ENCODE peak calls at places on chromosomes 1 and 21, in nine cellular contexts. E is tibial artery, P is lung, C is astrocyte, U is lower lobe of right lung, I is transverse colon, J is fibroblast of lung, K is heart left ventricle, O is kidney. G is an unnamed sample. For H3K9me3 and H3K4me1, the result is how much of the 10 kb centered on the place peaks cover.

GRCh38 chr1:175887521-175887920 is 144.1 kb upstream of the TNR start:
- DNase-seq in C (no peak), O (no peak), E (no peak), K (no peak), U (no peak), J (no peak), P (no peak), I (no peak), G (no peak)

GRCh38 chr1:2206813-2207488 is 12.4 kb upstream of the FAAP20 start:
- DNase-seq in O (peak), K (peak), P (no peak), U (no peak), C (no peak), E (no peak), I (no peak), J (no peak), G (no peak)

GRCh38 chr1:6753320-6754140 is 31.7 kb upstream of the CAMTA1 start:
- DNase-seq in C (no peak), P (no peak), I (no peak), U (no peak), K (no peak), E (no peak), J (no peak), O (no peak), G (no peak)

GRCh38 chr21:25640671-25641292 is 1.7 kb downstream of the JAM2 start:
- DNase-seq in I (no peak), J (no peak), C (no peak), P (no peak), U (no peak), E (no peak), K (no peak), O (no peak), G (no peak)

GRCh38 chr1:209162651-209163050 is 420.9 kb upstream of the CAMK1G start:
- DNase-seq in C (peak), K (no peak), J (no peak), O (no peak), E (no peak), U (no peak), P (no peak), I (no peak), G (no peak)

GRCh38 chr21:26686278-26686677 is 113.2 kb upstream of the CYYR1 start:
- DNase-seq in E (no peak), O (no peak), K (no peak), P (no peak), C (no peak), J (peak), U (no peak), I (no peak), G (no peak)

GRCh38 chr21:46052703-46053651 is 44.9 kb upstream of the COL6A2 start:
- DNase-seq in J (peak), I (no peak), P (no peak), O (peak), C (peak), U (peak), E (no peak), K (no peak), G (no peak)

GRCh38 chr21:43916076-43916475 is 51.1 kb downstream of the AGPAT3 start:
- DNase-seq in E (no peak), O (peak), U (no peak), K (no peak), C (no peak), I (no peak), J (no peak), P (no peak), G (no peak)

GRCh38 chr1:23449918-23450317 is 25.4 kb upstream of the TCEA3 start:
- DNase-seq in K (peak), J (peak), P (no peak), C (no peak), O (no peak), U (no peak), E (peak), I (peak), G (no peak)

GRCh38 chr1:169466259-169467230 is 19.2 kb downstream of the SLC19A2 start:
- DNase-seq in K (no peak), U (no peak), J (peak), C (peak), E (no peak), I (peak), O (no peak), P (no peak), G (no peak)

GRCh38 chr1:67942269-67942668 is 108.2 kb downstream of the DIRAS3 start:
- DNase-seq in I (no peak), O (no peak), E (no peak), J (peak), C (no peak), U (no peak), K (no peak), P (no peak), G (no peak)

GRCh38 chr1:145892486-145893087 is 6.9 kb upstream of the ANKRD35 start:
- DNase-seq in I (no peak), P (no peak), C (peak), O (no peak), U (no peak), E (no peak), K (no peak), J (peak), G (no peak)

GRCh38 chr1:223713546-223714420 is 1.4 kb downstream of the CAPN2 start:
- DNase-seq in I (peak), K (no peak), U (no peak), J (no peak), E (no peak), P (no peak), C (no peak), O (no peak), G (no peak)

GRCh38 chr1:206658264-206658980 is 23.1 kb downstream of the DYRK3 start:
- DNase-seq in C (no peak), K (peak), I (peak), J (no peak), O (no peak), E (no peak), P (no peak), U (peak), G (no peak)

GRCh38 chr1:85865183-85865582 is 156.9 kb upstream of the ZNHIT6 start:
- DNase-seq in P (no peak), I (no peak), U (no peak), J (peak), O (no peak), K (no peak), C (no peak), E (no peak), G (no peak)

GRCh38 chr1:243268284-243268653 is 12.4 kb downstream of the SDCCAG8 start:
- DNase-seq in I (no peak), O (no peak), P (no peak), J (peak), C (peak), K (no peak), U (no peak), E (no peak), G (no peak)

GRCh38 chr1:98949606-98950005 is 55.1 kb downstream of the PLPPR5 start:
- DNase-seq in P (no peak), J (no peak), K (no peak), O (no peak), I (no peak), C (peak), U (no peak), E (no peak), G (no peak)

GRCh38 chr1:85484716-85485115 is 19.8 kb upstream of the DDAH1 start:
- DNase-seq in K (no peak), E (no peak), U (no peak), P (no peak), I (no peak), O (no peak), C (no peak), J (no peak), G (no peak)

GRCh38 chr1:182990413-182991144 is 32.6 kb upstream of the LAMC1 start:
- DNase-seq in J (peak), K (no peak), C (peak), U (no peak), E (peak), P (no peak), I (no peak), O (no peak), G (no peak)

GRCh38 chr1:7956218-7957032 is 5.1 kb upstream of the PARK7 start:
- DNase-seq in P (no peak), K (no peak), U (no peak), J (peak), I (no peak), E (no peak), O (no peak), C (peak), G (no peak)

GRCh38 chr1:203914292-203914691 is 52.9 kb downstream of the SNRPE start:
- DNase-seq in E (no peak), K (no peak), P (no peak), O (no peak), J (peak), U (no peak), C (no peak), I (no peak), G (no peak)

GRCh38 chr1:218345673-218346390 is 696 bp downstream of the TGFB2 start:
- DNase-seq in O (peak), J (peak), U (peak), I (peak), P (peak), K (peak), C (peak), E (peak), G (no peak)

GRCh38 chr1:115062542-115063004 is 26.7 kb downstream of the TSPAN2 start:
- DNase-seq in O (peak), C (peak), E (no peak), I (peak), P (peak), J (no peak), K (peak), U (peak), G (no peak)

GRCh38 chr1:205658943-205659581 is 21.2 kb downstream of the SLC45A3 start:
- DNase-seq in O (peak), P (peak), C (no peak), J (peak), K (peak), U (peak), I (peak), E (peak), G (peak)

GRCh38 chr1:43548285-43549271 is 17.9 kb downstream of the PTPRF start:
- DNase-seq in C (no peak), P (no peak), O (no peak), K (no peak), U (no peak), E (no peak), J (no peak), I (peak), G (no peak)

GRCh38 chr1:150876111-150876434 is 326 bp downstream of the ARNT start:
- DNase-seq in O (no peak), P (no peak), U (no peak), E (peak), I (no peak), J (no peak), C (peak), K (no peak), G (no peak)

GRCh38 chr1:150596095-150596892 is 16.9 kb upstream of the MCL1 start:
- DNase-seq in P (no peak), E (no peak), J (peak), U (no peak), I (no peak), C (no peak), O (no peak), K (no peak), G (no peak)

GRCh38 chr1:77469311-77469710 is 187.5 kb downstream of the AK5 start:
- DNase-seq in E (no peak), U (no peak), I (no peak), J (no peak), O (no peak), K (no peak), P (no peak), C (no peak), G (no peak)

GRCh38 chr21:32524010-32524719 is 61.2 kb downstream of the TCP10L start:
- DNase-seq in U (no peak), C (peak), I (no peak), E (peak), O (no peak), J (peak), P (no peak), K (peak), G (no peak)

GRCh38 chr1:219676012-219676770 is 63.3 kb upstream of the ZC3H11B start:
- DNase-seq in J (no peak), P (no peak), O (no peak), C (peak), K (no peak), U (no peak), I (no peak), E (no peak), G (no peak)

GRCh38 chr1:166379447-166379846 is 212.6 kb upstream of the FAM78B start:
- DNase-seq in O (no peak), K (peak), I (no peak), C (peak), U (no peak), E (no peak), J (no peak), P (no peak), G (no peak)

GRCh38 chr1:182410620-182411273 is 10.3 kb upstream of the TEDDM1 start:
- DNase-seq in C (no peak), E (no peak), K (no peak), P (no peak), J (no peak), I (no peak), O (no peak), U (no peak), G (no peak)

GRCh38 chr1:145785481-145785880 is 38.4 kb downstream of the RNF115 start:
- DNase-seq in C (no peak), K (no peak), E (no peak), I (no peak), O (no peak), U (no peak), J (peak), P (no peak), G (no peak)

GRCh38 chr1:208233978-208234377 is 10.2 kb downstream of the PLXNA2 start:
- DNase-seq in C (no peak), P (no peak), K (no peak), O (no peak), J (no peak), E (no peak), I (no peak), U (no peak), G (no peak)

GRCh38 chr1:90727917-90728655 is 11.0 kb upstream of the BARHL2 start:
- DNase-seq in E (no peak), O (no peak), U (no peak), C (no peak), J (no peak), I (no peak), K (no peak), P (no peak), G (no peak)

GRCh38 chr1:38730511-38731397 is 128.8 kb downstream of the RRAGC start:
- DNase-seq in I (no peak), O (no peak), U (no peak), J (peak), K (no peak), P (no peak), E (no peak), C (peak), G (no peak)

GRCh38 chr21:41258617-41259016 is 58.0 kb upstream of the FAM3B start:
- DNase-seq in I (no peak), J (peak), E (no peak), O (no peak), U (no peak), C (no peak), K (no peak), P (no peak), G (no peak)

GRCh38 chr1:56580771-56581170 is 1.4 kb upstream of the PLPP3 start:
- DNase-seq in P (no peak), E (no peak), K (no peak), I (no peak), C (no peak), J (no peak), U (no peak), O (no peak), G (no peak)

DNA sequence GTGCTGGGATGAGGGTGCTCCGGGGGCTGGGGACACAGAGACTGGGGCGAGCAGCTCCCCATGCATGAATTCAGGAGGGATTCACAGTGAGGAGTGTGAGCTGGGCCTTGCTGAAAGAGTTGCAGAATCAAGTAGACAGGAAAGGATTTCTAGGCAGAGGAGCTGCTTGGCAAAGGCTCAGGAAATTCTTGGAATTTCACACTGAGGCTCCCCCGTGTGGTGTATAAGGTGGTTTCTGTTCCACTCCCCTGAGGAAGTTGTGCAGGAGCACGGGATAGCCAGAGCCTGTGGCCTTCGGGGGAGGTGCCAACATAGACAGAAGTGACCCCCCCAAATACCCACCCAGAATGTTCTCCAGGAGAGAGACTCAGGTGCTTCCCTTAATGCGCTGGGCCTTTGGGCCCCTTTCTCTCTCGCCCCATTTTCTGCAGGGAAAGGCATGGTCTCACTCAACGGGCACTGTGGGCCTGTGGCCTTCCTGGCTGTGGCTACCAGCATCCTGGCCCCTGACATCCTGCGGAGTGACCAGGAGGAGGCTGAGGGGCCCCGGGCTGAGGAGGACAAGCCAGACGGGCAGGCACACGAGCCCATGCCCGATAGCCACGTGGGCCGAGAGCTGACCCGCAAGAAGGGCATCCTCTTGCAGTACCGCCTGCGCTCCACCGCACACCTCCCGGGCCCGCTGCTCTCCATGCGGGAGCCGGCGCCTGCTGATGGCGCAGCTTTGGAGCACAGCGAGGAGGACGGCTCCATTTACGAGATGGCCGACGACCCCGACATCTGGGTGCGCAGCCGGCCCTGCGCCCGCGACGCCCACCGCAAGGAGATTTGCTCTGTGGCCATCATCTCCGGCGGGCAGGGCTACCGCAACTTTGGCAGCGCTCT is 58.5 kb upstream of the ACTL8 start:
- DNase-seq in P (no peak), U (no peak), I (no peak), O (no peak), K (no peak), J (peak), C (peak), E (no peak), G (no peak)
- TF ChIP-seq CTCF in P (no peak), U (peak), I (no peak), O (peak), K (no peak), J (peak), C (peak), E (no peak), G (no peak)

GRCh38 chr21:8997011-8997440 is 1524.4 kb upstream of the TPTE start:
- DNase-seq in P (no peak), C (no peak), J (no peak), I (no peak), U (no peak), E (no peak), O (no peak), K (no peak), G (no peak)
- H3K9me3 ChIP-seq in P (under half), C (under half), J (under half), I (under half), U (under half), E (under half), O (under half), K (half or more), G (under half)

DNA sequence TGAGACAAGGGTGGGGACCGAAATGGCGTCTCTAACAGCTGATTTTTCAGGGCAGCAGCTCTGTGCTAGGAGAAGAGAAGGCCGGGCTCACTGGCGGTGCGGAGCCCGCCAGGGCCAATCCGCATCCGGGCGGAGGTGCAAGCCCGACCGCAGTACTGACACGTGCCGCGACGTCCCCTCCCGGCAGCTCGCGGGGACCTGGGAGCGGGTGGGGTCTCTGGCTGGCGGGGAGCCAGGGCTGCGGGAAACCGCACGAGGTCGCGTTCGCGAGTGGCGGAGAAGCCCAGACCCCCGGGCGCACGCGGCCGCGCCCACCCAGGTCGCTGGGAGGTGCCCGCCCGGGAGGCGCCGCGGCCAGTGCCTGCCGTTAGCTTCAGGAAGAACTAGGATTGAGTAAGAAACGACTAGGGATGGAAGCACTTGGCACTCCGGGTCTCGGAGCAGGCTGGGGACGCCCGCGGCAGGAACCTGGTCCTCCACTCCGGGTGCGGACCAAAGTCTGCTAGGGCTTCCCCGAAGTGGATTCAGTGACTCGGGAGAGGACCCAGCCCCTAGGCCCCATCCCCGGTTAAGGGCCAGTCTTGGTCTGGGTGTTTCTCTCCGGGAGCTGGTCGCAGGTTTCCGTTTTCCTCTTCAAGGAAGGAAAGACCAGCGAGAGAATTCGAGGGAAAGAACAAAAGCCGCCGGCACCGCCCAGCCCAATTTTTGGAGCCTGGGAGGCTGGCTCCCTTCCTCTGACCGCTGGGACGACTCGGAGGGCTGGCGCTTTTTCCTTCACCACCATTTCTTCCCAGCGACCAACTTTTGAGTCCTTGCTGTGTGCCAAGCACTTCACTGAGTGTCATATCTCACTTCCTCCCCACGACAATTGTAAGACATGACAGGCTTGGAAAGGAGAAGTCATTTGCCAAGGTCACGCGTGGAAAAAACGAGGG is 16.7 kb upstream of the STMN1 start:
- DNase-seq in K (peak), C (peak), U (peak), J (peak), P (peak), I (peak), E (peak), O (peak), G (no peak)
- H3K4me1 ChIP-seq in K (under half), C (under half), U (under half), J (under half), P (under half), I (under half), E (under half), O (under half), G (under half)

GRCh38 chr1:27381976-27382762 is 964 bp downstream of the CD164L2 start:
- DNase-seq in I (no peak), C (no peak), J (no peak), P (no peak), U (no peak), O (no peak), K (no peak), E (no peak), G (no peak)

GRCh38 chr1:27380766-27381733 is 2.1 kb downstream of the CD164L2 start:
- DNase-seq in U (no peak), E (no peak), J (no peak), O (no peak), C (no peak), K (no peak), I (no peak), P (no peak), G (no peak)

GRCh38 chr1:27377760-27378495 is 3.3 kb upstream of the FCN3 start:
- DNase-seq in C (no peak), O (no peak), E (no peak), J (no peak), U (no peak), P (no peak), I (no peak), K (no peak), G (no peak)

GRCh38 chr1:27380223-27380622 is 2.9 kb downstream of the CD164L2 start:
- DNase-seq in E (no peak), C (no peak), I (no peak), K (no peak), P (no peak), O (no peak), J (no peak), U (no peak), G (no peak)

DNA sequence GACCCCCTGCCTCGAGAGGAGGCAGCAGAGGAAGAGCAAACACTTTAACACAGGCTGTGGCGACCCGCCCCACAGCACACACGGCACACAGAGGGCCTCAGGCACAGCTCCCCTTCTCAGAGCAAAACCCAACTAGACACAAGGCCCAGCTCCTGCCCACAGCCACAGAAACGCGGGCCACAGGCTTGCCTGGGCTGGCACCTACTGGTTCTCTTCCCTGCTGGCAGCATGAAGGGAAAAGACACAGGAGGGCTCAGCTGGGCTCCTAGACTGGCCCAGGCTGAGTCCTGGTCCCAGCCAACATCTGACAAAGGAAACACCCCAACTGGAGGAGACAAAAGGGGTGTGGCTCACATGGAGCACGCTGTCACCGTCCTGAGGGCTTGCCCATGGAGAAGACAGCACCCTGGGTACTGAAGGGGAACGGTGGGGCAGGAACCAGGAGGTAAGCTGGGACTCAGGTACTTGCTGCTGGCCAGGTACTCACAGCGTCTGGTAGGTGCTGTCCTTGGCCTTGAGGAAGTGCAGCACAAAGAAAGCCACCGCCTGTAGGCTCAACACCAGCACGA is 3.5 kb downstream of the CD164L2 start:
- DNase-seq in O (no peak), K (no peak), E (no peak), P (no peak), I (no peak), C (no peak), J (no peak), U (no peak), G (no peak)
- TF ChIP-seq CTCF in O (no peak), K (no peak), E (no peak), P (no peak), I (no peak), C (no peak), J (no peak), U (no peak), G (no peak)

G was measured in thoracic aorta.